ENCODE peak calls at places on chromosomes 2 and 18, in four cellular contexts. Q is H1, N is GM12878, O is HCT116. M is an unnamed sample.

GRCh38 chr2:28960401-28960800 is 20.7 kb upstream of the TOGARAM2 start:
- DNase-seq in Q (no peak), O (no peak), N (no peak), M (no peak)

GRCh38 chr18:79578396-79579260 is 101.0 kb upstream of the CTDP1 start:
- DNase-seq in N (no peak), O (no peak), Q (no peak), M (no peak)

GRCh38 chr18:74589021-74589420 is 8.6 kb upstream of the ZNF407 start:
- DNase-seq in O (no peak), Q (no peak), N (no peak), M (no peak)

GRCh38 chr2:61658841-61659780 is 121.0 kb upstream of the XPO1 start:
- DNase-seq in O (peak; percentile 60), N (peak; percentile 27), Q (no peak), M (peak; percentile 44)

GRCh38 chr18:10936211-10937053 is 212.9 kb downstream of the PIEZO2 start:
- DNase-seq in O (no peak), Q (no peak), N (no peak), M (no peak)

GRCh38 chr2:75751360-75751759 is 40.6 kb upstream of the GCFC2 start:
- DNase-seq in N (peak; percentile 16), Q (no peak), O (no peak), M (no peak)

GRCh38 chr2:174085781-174086180 is 120.6 kb upstream of the SP3 start:
- DNase-seq in N (no peak), O (no peak), Q (no peak), M (no peak)

GRCh38 chr2:166653185-166653813 is 159.2 kb upstream of the SCN7A start:
- DNase-seq in Q (no peak), O (no peak), N (no peak), M (peak; percentile 6)

GRCh38 chr2:206983156-206983875 is 44.0 kb downstream of the CPO start:
- DNase-seq in N (no peak), Q (no peak), O (no peak), M (no peak)

GRCh38 chr18:2147424-2147823 is 423.9 kb downstream of the METTL4 start:
- DNase-seq in N (no peak), O (no peak), Q (no peak), M (no peak)

GRCh38 chr18:73614812-73615211 is 532.8 kb downstream of the FBXO15 start:
- DNase-seq in N (no peak), O (no peak), Q (no peak), M (no peak)

GRCh38 chr18:13611058-13611615 is 115.2 kb downstream of the FAM210A start:
- DNase-seq in O (no peak), Q (no peak), N (no peak), M (no peak)

GRCh38 chr2:192194065-192194865 is 468 bp downstream of the TMEFF2 start:
- DNase-seq in Q (peak; percentile 66), O (no peak), N (no peak), M (no peak)

GRCh38 chr2:217371681-217372297 is 511.9 kb upstream of the TNP1 start:
- DNase-seq in Q (no peak), O (no peak), N (no peak), M (peak; percentile 22)

GRCh38 chr18:59707306-59707705 is 10.1 kb upstream of the CCBE1 start:
- DNase-seq in O (no peak), N (no peak), Q (no peak), M (no peak)

GRCh38 chr2:232228332-232228731 is 150.2 kb upstream of the ALPP start:
- DNase-seq in Q (no peak), N (no peak), O (no peak), M (no peak)

GRCh38 chr18:6781179-6781714 is 51.7 kb downstream of the ARHGAP28 start:
- DNase-seq in N (no peak), Q (no peak), O (no peak), M (no peak)

GRCh38 chr2:11393711-11394236 is 49.3 kb upstream of the ROCK2 start:
- DNase-seq in N (no peak), O (no peak), Q (no peak), M (no peak)

GRCh38 chr2:37506407-37507068 is 162.1 kb downstream of the QPCT start:
- DNase-seq in N (no peak), O (no peak), Q (no peak), M (no peak)

GRCh38 chr2:39511786-39512433 is 74.8 kb upstream of the MAP4K3 start:
- DNase-seq in N (no peak), Q (no peak), O (no peak), M (peak; percentile 66)

GRCh38 chr18:10776493-10776892 is 250.7 kb downstream of the NAPG start:
- DNase-seq in N (no peak), O (no peak), Q (no peak), M (no peak)

GRCh38 chr2:151020411-151020810 is 241.3 kb downstream of the RBM43 start:
- DNase-seq in O (no peak), Q (no peak), N (no peak), M (no peak)

GRCh38 chr2:15561574-15562344 is 625 bp upstream of the NBAS start:
- DNase-seq in O (no peak), N (no peak), Q (no peak), M (peak; percentile 14)

GRCh38 chr2:112181571-112182290 is 43.5 kb downstream of the FBLN7 start:
- DNase-seq in O (no peak), Q (peak; percentile 69), N (no peak), M (no peak)

GRCh38 chr2:70484086-70484485 is 69.5 kb downstream of the TGFA start:
- DNase-seq in Q (no peak), O (no peak), N (no peak), M (no peak)

GRCh38 chr18:40672590-40672989 is 1282.4 kb upstream of the PIK3C3 start:
- DNase-seq in O (no peak), Q (no peak), N (no peak), M (no peak)

GRCh38 chr2:39696072-39696471 is 30.4 kb downstream of the TMEM178A start:
- DNase-seq in O (no peak), N (no peak), Q (no peak), M (peak; percentile 15)

GRCh38 chr18:65287642-65288041 is 463.2 kb upstream of the CDH7 start:
- DNase-seq in O (no peak), N (no peak), Q (no peak), M (no peak)

GRCh38 chr18:7728297-7728696 is 161.2 kb downstream of the PTPRM start:
- DNase-seq in Q (no peak), O (no peak), N (no peak), M (no peak)

GRCh38 chr2:188850786-188851185 is 123.4 kb upstream of the COL3A1 start:
- DNase-seq in N (no peak), O (no peak), Q (no peak), M (no peak)

GRCh38 chr18:56902653-56903052 is 244.2 kb upstream of the BOD1L2 start:
- DNase-seq in O (no peak), Q (no peak), N (no peak), M (no peak)

GRCh38 chr2:240325006-240325653 is 110.3 kb upstream of the GPC1 start:
- DNase-seq in O (no peak), N (no peak), Q (no peak), M (no peak)
- TF ChIP-seq SRF in O (no peak), N (no peak), Q (no peak), M (no peak)

GRCh38 chr2:176504431-176504830 is 235.2 kb downstream of the MTX2 start:
- DNase-seq in O (no peak), Q (no peak), N (no peak), M (no peak)

GRCh38 chr2:176508374-176508773 is 239.1 kb downstream of the MTX2 start:
- DNase-seq in O (no peak), Q (no peak), N (no peak), M (no peak)

GRCh38 chr2:176507736-176508135 is 238.5 kb downstream of the MTX2 start:
- DNase-seq in Q (no peak), O (no peak), N (no peak), M (no peak)

GRCh38 chr2:176503760-176504159 is 234.5 kb downstream of the MTX2 start:
- DNase-seq in Q (no peak), O (no peak), N (no peak), M (no peak)

GRCh38 chr2:176508984-176509383 is 239.7 kb downstream of the MTX2 start:
- DNase-seq in Q (no peak), N (peak; percentile 48), O (no peak), M (no peak)
- TF ChIP-seq SRF in Q (no peak), N (no peak), O (no peak), M (no peak)

DNA sequence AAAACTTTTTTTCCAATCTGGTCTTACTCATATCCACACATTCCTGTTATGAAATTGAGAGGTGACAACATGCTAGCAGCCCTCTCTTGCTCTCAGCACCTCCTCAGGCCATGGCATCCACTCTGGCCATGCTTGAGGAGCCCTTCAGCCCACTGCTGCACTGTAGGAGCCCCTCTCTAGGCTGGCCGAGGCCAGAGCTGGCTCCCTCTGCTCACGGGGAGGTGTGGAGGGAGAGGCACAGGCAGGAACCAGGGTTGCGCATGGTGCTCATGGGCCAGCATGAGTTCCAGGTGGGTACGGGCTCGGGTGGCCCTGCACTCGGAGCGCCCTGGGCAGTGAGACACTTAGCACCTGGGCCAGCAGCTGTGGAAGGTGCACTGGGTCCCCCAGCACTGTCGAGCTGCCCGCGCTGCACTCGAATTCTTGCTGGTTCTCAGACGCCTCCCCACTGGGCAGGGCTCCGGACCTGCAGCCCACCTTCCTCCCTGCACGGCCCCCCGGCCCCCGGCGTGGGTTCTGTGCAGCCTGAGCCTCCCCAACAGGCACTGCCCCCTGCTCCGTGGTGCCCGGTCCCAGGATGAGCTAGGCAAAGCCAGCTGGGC is 1669.6 kb upstream of the CELF4 start:
- DNase-seq in N (no peak), Q (no peak), O (no peak), M (no peak)
- TF ChIP-seq SRF in N (no peak), Q (no peak), O (no peak), M (no peak)

GRCh38 chr2:25164526-25164925 is 3.9 kb downstream of the POMC start:
- DNase-seq in N (no peak), O (no peak), Q (no peak), M (no peak)

GRCh38 chr2:25169073-25169470 is 692 bp upstream of the POMC start:
- DNase-seq in N (no peak), O (no peak), Q (no peak), M (no peak)

GRCh38 chr2:25170888-25171287 is 2.5 kb upstream of the POMC start:
- DNase-seq in Q (no peak), O (no peak), N (no peak), M (no peak)

GRCh38 chr2:25165992-25166618 is 2.3 kb downstream of the POMC start:
- DNase-seq in O (peak; percentile 35), N (peak; percentile 49), Q (peak; percentile 65), M (peak; percentile 39)

DNA sequence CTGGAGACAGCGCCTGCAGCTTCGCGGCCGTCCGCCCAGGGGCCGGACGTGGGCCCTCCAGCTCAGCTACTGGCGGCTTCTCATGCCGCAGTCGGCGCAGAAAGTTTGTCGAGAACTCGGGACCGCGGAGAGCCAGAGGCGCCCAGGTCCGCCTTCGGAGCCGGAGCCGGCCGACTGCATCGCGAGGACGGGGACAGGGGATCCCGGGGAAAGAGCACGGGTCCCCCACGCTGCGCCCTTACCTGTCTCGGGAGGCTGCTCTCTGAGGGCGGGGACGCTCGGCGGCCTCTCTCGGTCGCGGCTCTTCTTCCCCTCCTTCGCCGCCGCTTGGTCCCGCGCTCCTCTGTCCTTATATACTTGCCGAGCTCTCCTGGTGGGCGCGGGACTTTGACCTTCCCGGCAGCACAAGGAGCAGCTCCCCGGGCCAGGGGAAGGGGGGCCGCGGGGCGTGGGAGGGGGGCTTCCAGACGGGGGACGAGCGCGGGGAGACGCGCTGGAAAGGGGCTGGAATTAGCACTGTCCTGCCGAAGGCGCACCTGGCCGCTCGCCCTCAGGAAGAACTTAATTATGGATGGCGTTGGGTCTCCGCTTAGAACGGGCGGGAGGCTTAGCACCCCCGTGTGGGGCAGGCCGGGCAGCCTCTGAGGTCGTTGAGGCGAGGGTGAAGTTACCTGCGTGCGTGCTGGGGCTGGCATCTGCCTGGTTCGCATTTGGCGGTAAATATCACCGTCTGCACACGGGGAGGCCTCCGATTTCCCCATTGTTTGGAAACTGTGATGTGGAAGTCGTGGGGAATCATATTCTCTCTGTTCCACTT is at the start of gene POMC:
- DNase-seq in O (no peak), Q (peak; percentile 77), N (no peak), M (no peak)
- TF ChIP-seq SRF in O (no peak), Q (no peak), N (no peak), M (no peak)